ENCODE peak calls at places on chromosome 9, in nine cellular contexts. Z, J, U, E, Q, W, I, A and R are unnamed samples.

GRCh38 chr9:20618361-20618799 is 3.9 kb downstream of the MLLT3 start:
- DNase-seq in A (no peak), I (peak; percentile 38), U (peak; percentile 24), E (no peak), Q (no peak), W (no peak), Z (no peak), J (no peak), R (no peak)

GRCh38 chr9:98455957-98456621 is 200.6 kb upstream of the TBC1D2 start:
- DNase-seq in W (peak; percentile 17), Z (no peak), A (peak; percentile 38), J (no peak), I (peak; percentile 70), Q (no peak), U (peak; percentile 8), E (peak; percentile 53), R (no peak)

GRCh38 chr9:19998823-19999455 is 210.1 kb upstream of the SLC24A2 start:
- DNase-seq in W (no peak), A (no peak), J (no peak), E (no peak), Z (no peak), I (no peak), U (peak; percentile 21), Q (no peak), R (no peak)

GRCh38 chr9:76787677-76788076 is 23.4 kb downstream of the PCA3 start:
- DNase-seq in Z (no peak), J (no peak), A (no peak), Q (no peak), I (peak; percentile 12), U (no peak), W (no peak), E (no peak), R (no peak)

GRCh38 chr9:132846109-132846917 is 31.8 kb downstream of the AK8 start:
- DNase-seq in Q (no peak), W (no peak), E (no peak), U (no peak), A (no peak), J (no peak), Z (no peak), I (no peak), R (no peak)

GRCh38 chr9:114361542-114361941 is 26.2 kb downstream of the AKNA start:
- DNase-seq in I (no peak), J (no peak), U (no peak), W (no peak), A (no peak), Z (no peak), E (no peak), Q (no peak), R (no peak)

GRCh38 chr9:13934411-13934810 is 379.5 kb downstream of the NFIB start:
- DNase-seq in U (no peak), W (no peak), Q (no peak), E (no peak), I (no peak), J (no peak), Z (no peak), A (no peak), R (no peak)

GRCh38 chr9:121897140-121897539 is 196.0 kb downstream of the TTLL11 start:
- DNase-seq in I (no peak), Q (no peak), J (no peak), W (no peak), A (no peak), Z (no peak), U (peak; percentile 12), E (no peak), R (no peak)

GRCh38 chr9:114048533-114049452 is 29.3 kb downstream of the AMBP start:
- DNase-seq in I (no peak), U (no peak), E (no peak), Z (no peak), Q (no peak), W (no peak), J (no peak), A (no peak), R (no peak)

GRCh38 chr9:122144836-122145235 is 14.7 kb downstream of the NDUFA8 start:
- DNase-seq in I (no peak), E (no peak), U (no peak), J (no peak), A (no peak), Q (no peak), W (no peak), Z (no peak), R (no peak)

GRCh38 chr9:109953300-109953699 is 173.3 kb downstream of the PALM2AKAP2 start:
- DNase-seq in A (no peak), I (no peak), U (no peak), Z (no peak), Q (no peak), E (no peak), J (no peak), W (no peak), R (no peak)

GRCh38 chr9:30677256-30677655 is 1707.2 kb upstream of the ACO1 start:
- DNase-seq in J (no peak), I (no peak), W (no peak), Q (no peak), U (no peak), Z (no peak), E (no peak), A (no peak), R (no peak)

GRCh38 chr9:121776009-121776738 is 124.7 kb downstream of the DAB2IP start:
- DNase-seq in Q (no peak), Z (no peak), W (no peak), J (no peak), E (no peak), I (no peak), A (peak; percentile 18), U (no peak), R (no peak)

GRCh38 chr9:109254317-109254716 is 66.5 kb downstream of the EPB41L4B start:
- DNase-seq in U (no peak), A (no peak), I (no peak), Q (no peak), Z (no peak), J (no peak), E (no peak), W (no peak), R (no peak)

GRCh38 chr9:96130970-96131369 is 171.0 kb downstream of the HSD17B3 start:
- DNase-seq in I (no peak), Q (no peak), J (no peak), Z (no peak), U (no peak), E (no peak), A (no peak), W (no peak), R (no peak)

GRCh38 chr9:5008206-5008605 is 23.1 kb downstream of the JAK2 start:
- DNase-seq in E (no peak), Q (no peak), U (no peak), W (no peak), A (no peak), J (no peak), I (no peak), Z (no peak), R (no peak)

GRCh38 chr9:20226345-20226744 is 396.0 kb downstream of the MLLT3 start:
- DNase-seq in Z (no peak), E (no peak), U (peak; percentile 18), W (no peak), I (no peak), J (no peak), A (no peak), Q (no peak), R (no peak)

GRCh38 chr9:130243015-130243881 is 22.3 kb upstream of the HMCN2 start:
- DNase-seq in W (peak; percentile 80), J (peak; percentile 85), Z (peak; percentile 79), U (peak; percentile 92), E (peak; percentile 31), A (peak; percentile 78), I (peak; percentile 76), Q (peak; percentile 75), R (peak; percentile 19)

GRCh38 chr9:116101516-116101915 is 52.1 kb upstream of the PAPPA start:
- DNase-seq in W (peak; percentile 50), I (peak; percentile 61), E (no peak), A (no peak), Q (no peak), U (no peak), Z (no peak), J (no peak), R (no peak)